ENCODE peak calls at places on chromosomes 2 and 18, in seven cellular contexts. D, U, T, E, W, N and P are unnamed samples.

GRCh38 chr2:234495801-234496441 is 960 bp downstream of the ARL4C start:
- DNase-seq in D (peak), U (peak), T (peak), E (peak), W (peak), N (peak), P (peak)

GRCh38 chr2:208608436-208608835 is 201.8 kb downstream of the PTH2R start:
- DNase-seq in D (no peak), U (no peak), T (no peak), E (no peak), W (peak), N (peak), P (no peak)

GRCh38 chr2:119311831-119312230 is 54.8 kb downstream of the C2orf76 start:
- DNase-seq in D (no peak), U (no peak), T (no peak), E (no peak), W (no peak), N (no peak), P (no peak)

GRCh38 chr2:241268716-241269445 is 46.6 kb downstream of the HDLBP start:
- DNase-seq in D (peak), U (no peak), T (peak), E (no peak), W (no peak), N (no peak), P (peak)

GRCh38 chr2:125405816-125406215 is 1250.1 kb upstream of the GYPC start:
- DNase-seq in D (no peak), U (no peak), T (peak), E (no peak), W (no peak), N (no peak), P (peak)

GRCh38 chr18:34976534-34976898 is 64.7 kb upstream of the MAPRE2 start:
- DNase-seq in D (no peak), U (no peak), T (no peak), E (no peak), W (no peak), N (no peak), P (no peak)

GRCh38 chr2:56009758-56010534 is 86.4 kb upstream of the EFEMP1 start:
- DNase-seq in D (no peak), U (peak), T (peak), E (no peak), W (peak), N (peak), P (peak)

GRCh38 chr2:217685255-217685605 is 317.6 kb downstream of the TNS1 start:
- DNase-seq in D (no peak), U (peak), T (peak), E (no peak), W (peak), N (no peak), P (peak)

GRCh38 chr2:188478724-188479123 is 187.1 kb downstream of the GULP1 start:
- DNase-seq in D (no peak), U (peak), T (no peak), E (no peak), W (no peak), N (no peak), P (peak)

GRCh38 chr2:73827018-73827417 is 1.7 kb upstream of the STAMBP start:
- DNase-seq in D (no peak), U (peak), T (peak), E (no peak), W (peak), N (no peak), P (no peak)

GRCh38 chr2:108623616-108624015 is 89.3 kb downstream of the LIMS1 start:
- DNase-seq in D (no peak), U (no peak), T (no peak), E (no peak), W (no peak), N (no peak), P (no peak)

GRCh38 chr2:221104391-221104811 is 467.7 kb downstream of the EPHA4 start:
- DNase-seq in D (no peak), U (peak), T (peak), E (no peak), W (peak), N (peak), P (peak)

GRCh38 chr2:9230881-9231280 is 24.3 kb downstream of the ASAP2 start:
- DNase-seq in D (no peak), U (no peak), T (no peak), E (no peak), W (no peak), N (no peak), P (no peak)